ENCODE peak calls at places on chromosomes 6 and 20, in eight cellular contexts. X is AG04450, L is RWPE1, O is fibroblast of lung, V is MM.1S, T is Karpas-422, A is brain microvascular endothelial cell, K is PC-3. F is an unnamed sample.

GRCh38 chr6:146935489-146935888 is 268.7 kb upstream of the STXBP5 start:
- DNase-seq in X (no peak), L (no peak), O (no peak), V (no peak), T (no peak), A (no peak), K (no peak), F (no peak)

GRCh38 chr6:51153109-51153508 is 334.4 kb downstream of the TFAP2B start:
- DNase-seq in X (no peak), L (no peak), O (no peak), V (no peak), T (no peak), A (no peak), K (no peak), F (no peak)

GRCh38 chr6:44226368-44227137 is 3.2 kb downstream of the SLC29A1 start:
- DNase-seq in X (no peak), L (no peak), O (no peak), V (no peak), T (no peak), A (no peak), K (no peak), F (no peak)

GRCh38 chr20:10674684-10675455 is 1.1 kb upstream of the JAG1 start:
- DNase-seq in X (no peak), L (peak; percentile 82), O (peak; percentile 62), V (peak; percentile 86), T (peak; percentile 88), A (peak; percentile 64), K (peak; percentile 88), F (no peak)

GRCh38 chr6:26097268-26097875 is 10.1 kb downstream of the HFE start:
- DNase-seq in X (no peak), L (peak; percentile 44), O (peak; percentile 52), V (peak; percentile 50), T (peak; percentile 82), A (peak; percentile 61), K (peak; percentile 78), F (no peak)

GRCh38 chr6:7559651-7560385 is 18.3 kb downstream of the DSP start:
- DNase-seq in X (no peak), L (no peak), O (no peak), V (no peak), T (no peak), A (no peak), K (peak; percentile 74), F (no peak)

GRCh38 chr6:37524025-37524647 is 24.4 kb upstream of the CCDC167 start:
- DNase-seq in X (peak; percentile 4), L (no peak), O (peak; percentile 53), V (no peak), T (no peak), A (peak; percentile 48), K (peak; percentile 77), F (no peak)

GRCh38 chr6:15249371-15250019 is 3.6 kb downstream of the JARID2 start:
- DNase-seq in X (no peak), L (no peak), O (no peak), V (no peak), T (no peak), A (no peak), K (no peak), F (no peak)

GRCh38 chr6:25359191-25359861 is 80.2 kb downstream of the CARMIL1 start:
- DNase-seq in X (no peak), L (peak; percentile 70), O (peak; percentile 85), V (no peak), T (no peak), A (peak; percentile 14), K (peak; percentile 70), F (no peak)

GRCh38 chr6:140684776-140685550 is 1310.5 kb upstream of the CITED2 start:
- DNase-seq in X (no peak), L (no peak), O (no peak), V (no peak), T (no peak), A (no peak), K (no peak), F (no peak)

GRCh38 chr6:33911488-33911887 is 107.7 kb upstream of the MLN start:
- DNase-seq in X (no peak), L (no peak), O (no peak), V (no peak), T (no peak), A (no peak), K (no peak), F (no peak)

GRCh38 chr6:32882879-32883250 is 28.9 kb downstream of the PSMB9 start:
- DNase-seq in X (no peak), L (peak; percentile 35), O (peak; percentile 59), V (no peak), T (no peak), A (peak; percentile 72), K (peak; percentile 53), F (no peak)

GRCh38 chr6:121651420-121651819 is 216.0 kb downstream of the GJA1 start:
- DNase-seq in X (no peak), L (no peak), O (peak; percentile 37), V (no peak), T (no peak), A (peak; percentile 22), K (no peak), F (no peak)

DNA sequence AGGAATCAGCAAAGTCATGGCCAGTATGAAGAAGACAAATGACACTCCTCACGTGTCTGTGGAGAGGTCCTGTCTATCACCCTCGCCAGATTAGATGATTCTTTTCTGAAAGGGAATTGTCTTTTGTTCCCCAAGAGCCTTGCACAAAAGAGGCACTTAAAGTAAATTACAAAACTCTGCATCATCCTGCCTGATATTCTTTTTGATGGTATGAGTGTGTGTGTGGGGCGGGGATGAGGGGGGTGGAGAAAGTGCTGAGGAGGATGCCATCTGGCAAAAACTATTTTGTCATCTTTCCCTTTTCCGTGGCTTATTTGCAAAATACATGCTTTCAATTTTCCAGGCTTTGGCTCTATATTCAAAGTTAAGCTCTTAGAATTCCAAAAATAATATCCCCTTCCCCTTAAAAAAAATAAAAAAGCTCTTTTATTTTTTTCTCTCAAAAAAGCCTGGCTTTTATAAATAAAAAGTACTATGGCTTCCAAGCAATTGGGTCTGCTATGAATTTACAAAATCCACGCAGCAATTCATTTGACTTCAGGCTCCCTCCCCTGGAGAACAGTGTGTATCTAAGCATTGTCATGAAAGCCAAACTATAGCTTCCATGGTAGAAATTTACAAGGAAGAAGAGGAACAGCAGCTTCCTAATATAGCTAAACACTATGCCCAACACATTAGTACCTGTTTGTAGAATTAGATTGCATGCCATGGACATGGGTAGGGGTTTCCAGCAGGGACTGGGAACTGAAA is 185.1 kb upstream of the ARG1 start:
- DNase-seq in X (no peak), L (no peak), O (peak; percentile 23), V (no peak), T (no peak), A (no peak), K (no peak), F (no peak)
- H3K27ac ChIP-seq in X (no peak overlapping the region), L (no peak overlapping the region), O (no peak overlapping the region), V (no peak overlapping the region), T (no peak overlapping the region), A (no peak overlapping the region), K (no peak overlapping the region), F (no peak overlapping the region)

DNA sequence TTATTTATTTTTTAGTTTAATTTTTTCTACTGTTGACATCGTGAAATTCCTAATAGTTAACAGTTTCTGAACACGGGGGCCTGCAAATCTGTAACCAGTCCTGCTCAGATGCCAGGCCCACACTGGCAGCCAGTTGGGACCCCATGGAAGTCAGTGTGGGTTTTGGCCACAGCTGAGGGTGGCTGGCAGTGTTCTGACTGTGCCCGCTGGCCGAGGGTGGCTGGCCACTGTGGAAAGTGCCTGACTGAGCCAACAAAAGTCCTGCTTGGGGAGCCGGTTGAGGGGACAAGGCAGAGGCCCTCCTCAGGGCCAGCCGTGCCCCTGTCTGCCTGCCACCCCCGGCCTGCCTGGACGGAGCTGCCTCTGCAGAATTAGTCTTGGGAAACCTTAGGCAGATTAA is 4.1 kb upstream of the PMEPA1 start:
- DNase-seq in X (no peak), L (no peak), O (no peak), V (no peak), T (no peak), A (no peak), K (no peak), F (no peak)
- H3K27ac ChIP-seq in X (no peak overlapping the region), L (peak overlapping the region; percentile 96), O (no peak overlapping the region), V (no peak overlapping the region), T (no peak overlapping the region), A (no peak overlapping the region), K (peak overlapping the region; percentile 65), F (no peak overlapping the region)

DNA sequence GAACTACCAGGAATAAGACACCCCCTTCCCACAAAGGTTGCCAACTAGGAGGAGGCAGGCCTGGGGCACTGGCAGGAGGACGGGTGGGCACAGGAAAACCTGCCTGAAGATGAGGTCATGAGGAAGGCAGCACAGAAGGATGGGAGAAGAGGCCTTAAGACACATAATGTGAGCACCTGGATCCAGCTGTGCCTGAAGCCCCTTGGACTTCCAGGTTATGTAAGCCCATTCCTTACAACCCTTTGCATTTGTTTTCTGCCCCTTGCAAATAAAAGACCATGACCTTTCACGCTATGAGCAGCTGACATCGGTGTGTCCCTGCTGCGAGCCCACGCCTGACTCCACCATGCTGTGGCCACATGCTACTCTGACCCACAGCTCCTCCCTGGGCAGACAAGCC is 23.4 kb downstream of the KCNQ2 start:
- DNase-seq in X (no peak), L (no peak), O (no peak), V (no peak), T (no peak), A (no peak), K (no peak), F (no peak)
- H3K27ac ChIP-seq in X (no peak overlapping the region), L (no peak overlapping the region), O (no peak overlapping the region), V (no peak overlapping the region), T (no peak overlapping the region), A (no peak overlapping the region), K (no peak overlapping the region), F (no peak overlapping the region)

GRCh38 chr6:161100072-161100471 is 108.5 kb downstream of the MAP3K4 start:
- DNase-seq in X (no peak), L (no peak), O (no peak), V (no peak), T (no peak), A (no peak), K (no peak), F (no peak)

GRCh38 chr6:161091151-161091550 is 99.6 kb downstream of the MAP3K4 start:
- DNase-seq in X (no peak), L (no peak), O (peak; percentile 92), V (no peak), T (no peak), A (no peak), K (no peak), F (no peak)

GRCh38 chr6:161091972-161092701 is 100.6 kb downstream of the MAP3K4 start:
- DNase-seq in X (no peak), L (peak; percentile 50), O (peak; percentile 82), V (no peak), T (no peak), A (no peak), K (peak; percentile 36), F (no peak)

GRCh38 chr6:161095916-161096315 is 104.3 kb downstream of the MAP3K4 start:
- DNase-seq in X (no peak), L (no peak), O (no peak), V (no peak), T (no peak), A (no peak), K (peak; percentile 13), F (no peak)

DNA sequence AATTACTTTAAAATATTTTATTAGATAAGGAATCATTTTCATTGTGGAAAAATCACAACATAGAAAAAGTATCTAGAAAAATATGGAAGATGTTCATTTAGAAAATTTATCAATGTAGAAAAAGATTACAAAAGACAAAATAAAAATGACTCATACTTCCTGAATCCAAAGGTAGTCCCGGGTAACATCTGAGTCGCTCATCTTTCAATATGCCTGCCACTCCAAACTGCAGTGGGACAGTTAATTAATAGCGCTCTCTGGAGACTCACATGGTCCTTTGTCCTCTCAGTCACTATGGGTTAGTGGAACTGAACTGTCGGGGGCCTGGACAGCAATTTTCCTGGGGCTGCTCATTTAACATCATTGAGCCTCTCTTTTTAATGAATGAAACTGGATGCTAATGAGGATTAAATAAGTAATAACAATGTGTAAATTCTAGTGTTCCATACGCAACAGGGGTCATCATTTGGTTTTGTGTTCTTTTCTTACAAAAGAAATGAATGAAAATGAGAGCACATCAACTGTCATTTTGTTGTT is 103.4 kb downstream of the MAP3K4 start:
- DNase-seq in X (no peak), L (peak; percentile 14), O (no peak), V (no peak), T (no peak), A (no peak), K (peak; percentile 13), F (no peak)
- H3K27ac ChIP-seq in X (no peak overlapping the region), L (no peak overlapping the region), O (no peak overlapping the region), V (no peak overlapping the region), T (no peak overlapping the region), A (no peak overlapping the region), K (no peak overlapping the region), F (no peak overlapping the region)